ENCODE peak calls at places on chromosomes 7 and 10, in four cellular contexts. Q is body of pancreas, R is K562, S is prostate gland. K is an unnamed sample. For H3K9me3, the result is how much of the 10 kb centered on the place peaks cover.

GRCh38 chr7:121442845-121443244 is 46.7 kb upstream of the FAM3C start:
- DNase-seq in Q (no peak), R (peak), S (no peak), K (no peak)

GRCh38 chr10:11074536-11075267 is 57.0 kb downstream of the CELF2 start:
- DNase-seq in R (no peak), S (no peak), Q (no peak), K (no peak)

GRCh38 chr7:30464231-30464660 is 14.3 kb downstream of the NOD1 start:
- DNase-seq in S (no peak), R (no peak), Q (no peak), K (no peak)

GRCh38 chr7:44473295-44473694 is 17.2 kb downstream of the NUDCD3 start:
- DNase-seq in S (no peak), R (no peak), Q (no peak), K (no peak)

GRCh38 chr7:25672476-25672875 is 444.2 kb upstream of the NPVF start:
- DNase-seq in Q (no peak), R (no peak), S (no peak), K (no peak)

GRCh38 chr7:46209611-46210170 is 288.6 kb upstream of the IGFBP3 start:
- DNase-seq in S (no peak), Q (no peak), R (no peak), K (no peak)

GRCh38 chr7:112981966-112982365 is 104.7 kb downstream of the GPR85 start:
- DNase-seq in R (no peak), Q (no peak), S (no peak), K (no peak)

GRCh38 chr10:101139421-101139911 is 8.4 kb downstream of the TLX1 start:
- DNase-seq in R (no peak), Q (peak), S (no peak), K (no peak)

GRCh38 chr10:124742418-124743187 is 1.6 kb downstream of the FAM53B start:
- DNase-seq in Q (no peak), S (no peak), R (peak), K (no peak)

GRCh38 chr7:28926871-28927597 is 31.1 kb downstream of the TRIL start:
- DNase-seq in Q (peak), S (peak), R (peak), K (peak)

GRCh38 chr10:43318978-43319965 is 52.2 kb upstream of the FXYD4 start:
- DNase-seq in Q (no peak), R (no peak), S (no peak), K (no peak)

GRCh38 chr10:25682203-25682950 is 251.7 kb upstream of the MYO3A start:
- DNase-seq in Q (peak), S (no peak), R (peak), K (peak)

GRCh38 chr10:77392236-77392721 is 245.3 kb downstream of the KCNMA1 start:
- DNase-seq in S (no peak), R (no peak), Q (no peak), K (no peak)

GRCh38 chr7:1758417-1758858 is 88.4 kb downstream of the ELFN1 start:
- DNase-seq in S (peak), R (peak), Q (peak), K (peak)

GRCh38 chr7:147103224-147103623 is 986.6 kb downstream of the CNTNAP2 start:
- DNase-seq in S (no peak), R (no peak), Q (no peak), K (no peak)
- H3K9me3 ChIP-seq in S (under half), R (under half), Q (under half), K (under half)

DNA sequence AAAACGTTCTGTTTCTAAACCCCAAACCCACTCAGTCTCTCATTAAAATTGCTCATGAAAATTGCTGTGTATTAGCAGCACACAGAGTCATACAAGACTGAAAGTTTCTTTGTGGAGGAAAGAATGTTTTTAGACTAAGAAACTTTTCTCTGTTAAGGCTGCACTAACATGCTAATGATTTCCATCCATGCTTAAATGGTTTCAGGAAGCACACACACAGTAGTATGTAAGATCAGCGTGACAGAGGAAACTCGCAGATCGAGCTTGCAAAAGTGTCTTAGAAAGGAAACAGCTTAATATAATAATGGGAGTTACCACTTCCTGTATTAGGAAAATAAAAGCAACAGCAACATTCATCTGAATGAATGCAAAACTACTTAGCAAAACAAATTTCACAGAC is 112.7 kb downstream of the ICA1 start:
- DNase-seq in Q (no peak), R (no peak), S (no peak), K (no peak)
- H3K4me3 ChIP-seq in Q (no peak), R (no peak), S (no peak), K (no peak)

GRCh38 chr7:94375167-94375566 is 19.5 kb upstream of the COL1A2 start:
- DNase-seq in Q (no peak), S (no peak), R (no peak), K (peak)
- TF ChIP-seq POLR2A in Q (no peak), S (no peak), R (no peak), K (no peak)

DNA sequence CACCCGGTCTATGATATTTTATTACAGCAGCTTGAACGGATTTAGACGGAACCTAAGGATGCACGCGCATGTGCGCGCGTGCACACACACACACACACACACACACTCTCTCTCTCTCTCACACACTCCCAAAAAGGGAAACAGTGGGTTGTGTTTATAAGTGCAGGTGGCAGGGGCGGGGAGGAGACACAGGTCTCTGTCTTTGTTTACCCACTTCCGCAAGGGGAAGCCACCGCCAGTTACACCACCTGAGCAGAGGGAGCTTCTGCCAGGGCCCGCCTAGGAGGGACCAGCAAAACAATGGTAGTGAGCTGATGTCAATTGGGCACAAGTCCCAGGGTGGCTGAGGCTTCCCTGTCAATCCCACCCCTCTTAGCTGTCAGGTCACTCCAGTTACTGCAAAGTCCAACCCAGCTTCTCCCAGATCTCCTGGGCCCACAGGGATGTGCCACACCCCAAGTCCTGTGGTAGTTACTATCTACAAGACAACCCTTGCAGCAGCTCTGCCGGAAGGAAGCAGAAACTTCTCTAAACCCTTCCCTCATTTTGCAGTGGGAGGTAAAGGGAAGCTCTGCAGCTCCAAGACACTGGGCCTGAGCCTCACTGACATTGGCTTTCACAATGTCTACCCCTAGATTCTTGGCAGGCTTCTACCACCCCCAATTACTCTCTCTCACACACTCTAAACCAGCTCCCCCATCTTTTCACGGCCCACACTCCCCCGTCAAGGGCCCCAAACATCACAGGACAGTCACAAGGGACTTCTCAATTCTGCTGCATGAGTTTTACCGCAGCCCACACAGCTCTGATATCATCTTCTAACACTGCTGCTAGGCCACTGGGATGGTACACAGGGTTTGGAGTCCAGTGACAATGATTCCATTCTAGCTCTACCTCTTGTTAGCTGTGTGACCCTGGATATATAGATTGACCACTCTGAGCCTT is 17.6 kb downstream of the ANXA11 start:
- DNase-seq in R (peak), Q (no peak), S (peak), K (no peak)
- H3K9me3 ChIP-seq in R (under half), Q (under half), S (under half), K (under half)

GRCh38 chr10:68602434-68602833 is 42.3 kb downstream of the TET1 start:
- DNase-seq in R (no peak), Q (no peak), S (no peak), K (no peak)
- H3K4me3 ChIP-seq in R (no peak), Q (no peak), S (no peak), K (no peak)

GRCh38 chr10:78550716-78551115 is 517.1 kb downstream of the RPS24 start:
- DNase-seq in S (no peak), Q (no peak), R (no peak), K (no peak)
- TF ChIP-seq POLR2A in S (no peak), Q (no peak), R (no peak), K (no peak)

GRCh38 chr7:15159239-15159638 is 256.7 kb upstream of the DGKB start:
- DNase-seq in R (no peak), Q (no peak), S (no peak), K (no peak)

DNA sequence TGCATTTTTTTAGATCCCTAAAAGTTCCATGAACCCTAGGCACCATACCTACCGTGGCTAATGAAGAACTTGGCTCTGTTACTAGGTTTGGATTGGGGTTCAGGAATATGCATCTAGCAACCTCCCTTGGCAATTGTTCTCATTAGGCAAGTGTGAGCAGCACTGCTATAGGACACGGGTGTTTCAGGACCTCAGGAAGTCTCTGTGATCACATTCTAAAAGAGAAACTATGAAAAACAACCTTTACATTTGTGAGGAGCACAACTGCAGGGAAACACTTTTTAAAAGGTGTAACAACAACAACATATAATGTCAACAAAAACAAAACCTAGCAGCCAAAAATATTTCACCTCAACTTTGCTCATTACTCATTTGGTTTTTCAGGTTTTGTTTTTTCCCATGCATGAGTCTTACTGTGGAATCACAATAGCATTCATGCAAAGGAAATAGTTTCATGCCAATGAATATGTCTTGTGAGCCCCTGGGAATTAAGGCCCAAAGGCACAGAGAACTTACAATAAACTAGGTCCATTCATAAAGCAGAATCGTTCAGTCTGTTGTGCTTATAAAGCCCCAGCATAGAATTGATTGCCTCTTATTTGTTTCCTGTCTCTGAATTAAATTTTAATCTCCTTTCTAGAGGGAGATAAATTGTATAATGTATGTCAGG is 255.7 kb upstream of the DGKB start:
- DNase-seq in Q (no peak), S (no peak), R (no peak), K (no peak)
- H3K9me3 ChIP-seq in Q (under half), S (under half), R (under half), K (under half)

GRCh38 chr7:36048141-36048901 is 104.7 kb upstream of the EEPD1 start:
- DNase-seq in R (no peak), Q (peak), S (peak), K (no peak)
- H3K4me3 ChIP-seq in R (no peak), Q (no peak), S (no peak), K (peak)

GRCh38 chr10:17617031-17617911 is at the start of gene HACD1:
- DNase-seq in S (peak), Q (peak), R (peak), K (peak)
- TF ChIP-seq POLR2A in S (no peak), Q (peak), R (no peak), K (peak)